ENCODE peak calls at places on chromosome 4, in nine cellular contexts. F, C, I, X, D, Z, S, V and E are unnamed samples.

GRCh38 chr4:56424697-56425514 is 10.5 kb downstream of the PPAT start:
- DNase-seq in F (peak; percentile 78), C (peak; percentile 39), I (peak; percentile 64), X (peak; percentile 20), D (no peak), Z (no peak), S (no peak), V (peak; percentile 50), E (peak; percentile 71)

GRCh38 chr4:55312491-55313101 is 33.4 kb upstream of the SRD5A3 start:
- DNase-seq in F (peak; percentile 77), C (peak; percentile 19), I (peak; percentile 61), X (no peak), D (peak; percentile 27), Z (peak; percentile 63), S (peak; percentile 52), V (peak; percentile 45), E (peak; percentile 79)

GRCh38 chr4:145805490-145805889 is 125.5 kb downstream of the C4orf51 start:
- DNase-seq in F (no peak), C (no peak), I (no peak), X (no peak), D (peak; percentile 18), Z (peak; percentile 77), S (no peak), V (peak; percentile 60), E (no peak)

GRCh38 chr4:184310881-184311709 is 93.4 kb upstream of the ENPP6 start:
- DNase-seq in F (no peak), C (no peak), I (no peak), X (no peak), D (no peak), Z (no peak), S (no peak), V (no peak), E (no peak)

GRCh38 chr4:161249779-161250440 is 913.9 kb downstream of the FSTL5 start:
- DNase-seq in F (no peak), C (no peak), I (no peak), X (no peak), D (no peak), Z (no peak), S (no peak), V (no peak), E (no peak)

GRCh38 chr4:128310266-128310697 is 22.7 kb upstream of the PGRMC2 start:
- DNase-seq in F (no peak), C (peak; percentile 65), I (peak; percentile 63), X (no peak), D (no peak), Z (peak; percentile 76), S (peak; percentile 47), V (peak; percentile 22), E (no peak)

GRCh38 chr4:103445377-103445776 is 247.2 kb upstream of the CENPE start:
- DNase-seq in F (no peak), C (no peak), I (no peak), X (no peak), D (no peak), Z (no peak), S (no peak), V (no peak), E (no peak)

GRCh38 chr4:166675411-166675810 is 558.9 kb downstream of the SPOCK3 start:
- DNase-seq in F (no peak), C (no peak), I (peak; percentile 47), X (no peak), D (no peak), Z (no peak), S (no peak), V (peak; percentile 88), E (peak; percentile 1)

GRCh38 chr4:48653217-48654014 is 126.7 kb downstream of the FRYL start:
- DNase-seq in F (no peak), C (peak; percentile 30), I (peak; percentile 80), X (no peak), D (no peak), Z (peak; percentile 66), S (peak; percentile 20), V (peak; percentile 77), E (peak; percentile 73)

GRCh38 chr4:113951263-113951662 is 28.2 kb downstream of the ARSJ start:
- DNase-seq in F (no peak), C (no peak), I (peak; percentile 84), X (no peak), D (no peak), Z (no peak), S (no peak), V (no peak), E (peak; percentile 65)

GRCh38 chr4:139556071-139556734 is at the start of gene SETD7:
- DNase-seq in F (peak; percentile 90), C (peak; percentile 76), I (peak; percentile 79), X (peak; percentile 31), D (no peak), Z (peak; percentile 93), S (peak; percentile 85), V (peak; percentile 87), E (peak; percentile 88)

GRCh38 chr4:169143335-169143734 is 127.4 kb downstream of the SH3RF1 start:
- DNase-seq in F (no peak), C (no peak), I (no peak), X (no peak), D (no peak), Z (peak; percentile 48), S (peak; percentile 45), V (no peak), E (no peak)

GRCh38 chr4:52312722-52313121 is 261.6 kb downstream of the SPATA18 start:
- DNase-seq in F (no peak), C (no peak), I (no peak), X (no peak), D (peak; percentile 3), Z (peak; percentile 64), S (no peak), V (no peak), E (no peak)

DNA sequence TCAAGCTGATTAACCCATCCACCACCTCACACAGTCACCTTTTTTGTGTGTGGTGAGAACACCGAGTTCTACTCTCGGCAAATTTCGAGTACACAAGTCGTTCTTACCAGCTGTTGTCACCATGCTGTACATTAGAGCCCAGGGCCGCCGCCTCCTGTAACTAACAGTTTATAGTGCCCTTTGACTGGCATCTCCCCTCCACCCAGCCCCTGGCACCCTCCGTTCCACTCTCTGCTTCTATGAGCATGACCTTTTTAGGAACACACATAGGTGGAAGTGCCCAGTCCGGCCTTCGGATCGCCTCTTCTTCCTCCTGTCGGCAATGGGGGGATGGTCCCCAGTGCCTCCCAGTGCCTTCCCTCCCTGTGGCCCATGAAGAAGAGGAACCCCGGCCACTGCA is 141.4 kb downstream of the STK32B start:
- DNase-seq in F (no peak), C (no peak), I (no peak), X (no peak), D (no peak), Z (no peak), S (no peak), V (no peak), E (no peak)
- H3K36me3 ChIP-seq in F (no peaks in the 10 kb centered on the region), C (no peaks in the 10 kb centered on the region), I (no peaks in the 10 kb centered on the region), X (no peaks in the 10 kb centered on the region), D (no peaks in the 10 kb centered on the region), Z (no peaks in the 10 kb centered on the region), S (no peaks in the 10 kb centered on the region), V (no peaks in the 10 kb centered on the region), E (no peaks in the 10 kb centered on the region)

GRCh38 chr4:152434011-152434410 is 101.9 kb downstream of the FBXW7 start:
- DNase-seq in F (peak; percentile 52), C (no peak), I (no peak), X (no peak), D (no peak), Z (no peak), S (no peak), V (no peak), E (no peak)
- H3K9ac ChIP-seq in F (no peak overlapping the region), C (no peak overlapping the region), I (no peak overlapping the region), X (no peak overlapping the region), D (no peak overlapping the region), Z (no peak overlapping the region), S (no peak overlapping the region), V (no peak overlapping the region), E (no peak overlapping the region)

GRCh38 chr4:3236326-3236878 is 12.6 kb upstream of the MSANTD1 start:
- DNase-seq in F (no peak), C (no peak), I (no peak), X (no peak), D (no peak), Z (no peak), S (no peak), V (no peak), E (no peak)

GRCh38 chr4:3234171-3235029 is 14.6 kb upstream of the MSANTD1 start:
- DNase-seq in F (no peak), C (peak; percentile 86), I (no peak), X (no peak), D (no peak), Z (no peak), S (no peak), V (no peak), E (no peak)

GRCh38 chr4:3235581-3235980 is 13.4 kb upstream of the MSANTD1 start:
- DNase-seq in F (no peak), C (no peak), I (no peak), X (no peak), D (no peak), Z (no peak), S (no peak), V (no peak), E (no peak)

GRCh38 chr4:3233391-3234071 is 15.4 kb upstream of the MSANTD1 start:
- DNase-seq in F (no peak), C (no peak), I (peak; percentile 24), X (peak; percentile 46), D (no peak), Z (no peak), S (no peak), V (peak; percentile 12), E (peak; percentile 38)

DNA sequence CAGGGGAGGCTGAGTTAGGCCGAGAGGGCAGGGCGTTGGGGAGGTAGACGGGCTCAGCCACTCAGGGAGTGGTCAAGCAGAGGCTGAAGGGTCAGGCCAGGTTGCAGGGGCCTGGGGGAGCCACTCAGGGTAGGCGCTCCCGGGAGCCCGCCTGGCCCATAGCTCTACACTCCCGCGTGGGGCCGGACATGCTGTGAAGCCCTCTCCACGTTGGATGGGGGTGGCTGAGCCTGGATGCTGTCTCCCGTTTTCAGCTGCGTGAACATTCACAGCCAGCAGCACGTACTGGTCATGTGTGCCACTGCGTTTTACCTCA is 14.0 kb upstream of the MSANTD1 start:
- DNase-seq in F (no peak), C (no peak), I (no peak), X (no peak), D (no peak), Z (no peak), S (no peak), V (no peak), E (no peak)
- H3K36me3 ChIP-seq in F (no peaks in the 10 kb centered on the region), C (peaks cover 14% of the 10 kb centered on the region), I (peaks cover 15% of the 10 kb centered on the region), X (peaks cover 46% of the 10 kb centered on the region), D (peaks cover 95% of the 10 kb centered on the region), Z (peaks cover 57% of the 10 kb centered on the region), S (no peaks in the 10 kb centered on the region), V (peaks cover 93% of the 10 kb centered on the region), E (no peaks in the 10 kb centered on the region)

GRCh38 chr4:2803624-2804448 is 11.0 kb downstream of the SH3BP2 start:
- DNase-seq in F (no peak), C (no peak), I (no peak), X (peak; percentile 68), D (no peak), Z (no peak), S (no peak), V (peak; percentile 57), E (peak; percentile 66)
- H3K9ac ChIP-seq in F (no peak overlapping the region), C (no peak overlapping the region), I (no peak overlapping the region), X (peak overlapping the region; percentile 28), D (no peak overlapping the region), Z (no peak overlapping the region), S (no peak overlapping the region), V (no peak overlapping the region), E (no peak overlapping the region)